ENCODE peak calls at places on chromosomes 4 and X, in ten cellular contexts. G is amniotic stem cell; J is NCI-H1105; V is endothelial cell; Q is iPS DF 6.9; H is dermis microvascular lymphatic vessel endothelial cell; P is AG10803; F is small intestine; R is activated naive CD4-positive, alpha-beta T cell treated with anti-CD3 and anti-CD28 coated beads, Interleukin-2, amount 50 U/mL, for 72 hours; C is stimulated activated CD4-positive, alpha-beta T cell treated with anti-CD3 and anti-CD28 coated beads, Interleukin-2, amount 100 ng/mL, for 24 hours. B is an unnamed sample.
A peak's percentile ranks its signal among the peaks of the same experiment; 100 is the strongest.

GRCh38 chr4:39256436-39256835 is 74.1 kb downstream of the WDR19 start:
- DNase-seq in G (no peak), J (no peak), V (no peak), Q (no peak), H (peak; percentile 35), P (peak; percentile 14), F (no peak), R (no peak), C (no peak), B (no peak)

GRCh38 chrX:134603806-134604700 is 54.2 kb downstream of the PLAC1 start:
- DNase-seq in G (no peak), J (no peak), V (no peak), Q (no peak), H (peak; percentile 18), P (peak; percentile 96), F (no peak), R (no peak), C (no peak), B (no peak)

GRCh38 chr4:48139688-48140087 is 5.6 kb upstream of the TXK start:
- DNase-seq in G (peak; percentile 7), J (no peak), V (no peak), Q (no peak), H (peak; percentile 23), P (peak; percentile 43), F (no peak), R (no peak), C (no peak), B (peak; percentile 67)

GRCh38 chr4:102552781-102553180 is 51.6 kb downstream of the NFKB1 start:
- DNase-seq in G (no peak), J (no peak), V (no peak), Q (no peak), H (peak; percentile 12), P (no peak), F (no peak), R (no peak), C (no peak), B (no peak)

GRCh38 chrX:13891367-13892146 is 74.7 kb upstream of the GPM6B start:
- DNase-seq in G (no peak), J (no peak), V (no peak), Q (no peak), H (no peak), P (no peak), F (no peak), R (no peak), C (no peak), B (no peak)

GRCh38 chrX:29746326-29746725 is 469.0 kb upstream of the MAGEB2 start:
- DNase-seq in G (peak; percentile 0), J (no peak), V (no peak), Q (no peak), H (no peak), P (peak; percentile 49), F (no peak), R (no peak), C (no peak), B (no peak)

GRCh38 chr4:81828991-81829390 is 357.3 kb upstream of the RASGEF1B start:
- DNase-seq in G (no peak), J (no peak), V (no peak), Q (no peak), H (no peak), P (no peak), F (peak; percentile 16), R (no peak), C (no peak), B (no peak)

GRCh38 chr4:8073206-8073863 is 85.3 kb downstream of the ABLIM2 start:
- DNase-seq in G (no peak), J (no peak), V (no peak), Q (no peak), H (no peak), P (no peak), F (no peak), R (no peak), C (no peak), B (no peak)

GRCh38 chr4:103303011-103303410 is 104.9 kb upstream of the CENPE start:
- DNase-seq in G (no peak), J (no peak), V (no peak), Q (no peak), H (no peak), P (no peak), F (no peak), R (no peak), C (no peak), B (no peak)

GRCh38 chrX:153539979-153540358 is 22.5 kb downstream of the ATP2B3 start:
- DNase-seq in G (no peak), J (no peak), V (no peak), Q (no peak), H (no peak), P (no peak), F (no peak), R (no peak), C (no peak), B (no peak)

B was measured in activated effector memory CD4-positive, alpha-beta T cell treated with anti-CD3 and anti-CD28 coated beads, Interleukin-2, amount 50 U/mL, for 16 hours.